ENCODE peak calls at places on chromosomes 1 and 21, in six cellular contexts. I, N, E, A, H and P are unnamed samples.

GRCh38 chr21:37380349-37381323 is 14.1 kb downstream of the DYRK1A start:
- DNase-seq in I (no peak), N (no peak), E (no peak), A (no peak), H (no peak), P (no peak)

GRCh38 chr1:246782120-246782900 is 58.1 kb downstream of the SCCPDH start:
- DNase-seq in I (peak; percentile 74), N (peak; percentile 85), E (peak; percentile 94), A (peak; percentile 81), H (no peak), P (peak; percentile 94)

GRCh38 chr1:231933711-231934626 is 307.4 kb downstream of the DISC1 start:
- DNase-seq in I (no peak), N (no peak), E (no peak), A (no peak), H (no peak), P (no peak)

GRCh38 chr1:206949641-206950040 is 3.4 kb upstream of the PIGR start:
- DNase-seq in I (no peak), N (no peak), E (no peak), A (no peak), H (no peak), P (no peak)

GRCh38 chr1:43339584-43340232 is 2.1 kb downstream of the MPL start:
- DNase-seq in I (no peak), N (no peak), E (no peak), A (no peak), H (no peak), P (no peak)

GRCh38 chr1:209491897-209492296 is 91.6 kb upstream of the CAMK1G start:
- DNase-seq in I (no peak), N (no peak), E (no peak), A (no peak), H (no peak), P (no peak)

GRCh38 chr1:1482856-1483255 is 11.3 kb downstream of the ATAD3B start:
- DNase-seq in I (no peak), N (no peak), E (no peak), A (no peak), H (no peak), P (no peak)

GRCh38 chr1:185360714-185361113 is 43.7 kb upstream of the IVNS1ABP start:
- DNase-seq in I (no peak), N (no peak), E (no peak), A (peak; percentile 70), H (no peak), P (no peak)

GRCh38 chr1:11766429-11766776 is 4.4 kb downstream of the C1orf167 start:
- DNase-seq in I (no peak), N (no peak), E (no peak), A (no peak), H (no peak), P (no peak)

GRCh38 chr1:205324781-205325180 is 3.2 kb upstream of the NUAK2 start:
- DNase-seq in I (no peak), N (no peak), E (no peak), A (peak; percentile 73), H (no peak), P (no peak)